ENCODE peak calls at places on chromosomes 16 and 17, in five cellular contexts. K is left cardiac atrium; J is stimulated activated CD4-positive, alpha-beta T cell treated with anti-CD3 and anti-CD28 coated beads, Interleukin-4, amount 100 ng/mL, for 24 hours; Y is A172; O is T-helper 2 cell. M is an unnamed sample.

GRCh38 chr16:56190903-56191806 is at the start of gene GNAO1:
- DNase-seq in K (peak), J (peak), Y (peak), O (peak), M (peak)

GRCh38 chr16:53872248-53873221 is 168.6 kb downstream of the FTO start:
- DNase-seq in K (no peak), J (no peak), Y (no peak), O (no peak), M (no peak)

GRCh38 chr17:28057731-28058246 is 15.3 kb downstream of the NLK start:
- DNase-seq in K (no peak), J (no peak), Y (no peak), O (no peak), M (no peak)

GRCh38 chr17:83007504-83008475 is 71.6 kb upstream of the METRNL start:
- DNase-seq in K (no peak), J (no peak), Y (no peak), O (no peak), M (no peak)

GRCh38 chr16:80466024-80466986 is 74.5 kb upstream of the DYNLRB2 start:
- DNase-seq in K (peak), J (peak), Y (peak), O (peak), M (peak)

GRCh38 chr16:66267287-66268137 is 99.0 kb upstream of the CDH5 start:
- DNase-seq in K (no peak), J (no peak), Y (no peak), O (no peak), M (no peak)

GRCh38 chr17:35003778-35004177 is 23.5 kb downstream of the LIG3 start:
- DNase-seq in K (no peak), J (no peak), Y (no peak), O (no peak), M (no peak)

GRCh38 chr16:2469399-2470233 is 1.5 kb upstream of the NTN3 start:
- DNase-seq in K (no peak), J (no peak), Y (no peak), O (no peak), M (no peak)

GRCh38 chr16:1193143-1193824 is 31.8 kb downstream of the TPSG1 start:
- DNase-seq in K (no peak), J (no peak), Y (no peak), O (no peak), M (no peak)

GRCh38 chr17:2366747-2367494 is 29.6 kb downstream of the SGSM2 start:
- DNase-seq in K (no peak), J (no peak), Y (no peak), O (no peak), M (no peak)

GRCh38 chr16:23324727-23325126 is 22.6 kb downstream of the SCNN1B start:
- DNase-seq in K (no peak), J (no peak), Y (peak), O (no peak), M (no peak)

GRCh38 chr16:2512920-2513404 is 790 bp upstream of the ATP6V0C start:
- DNase-seq in K (peak), J (no peak), Y (no peak), O (no peak), M (no peak)

GRCh38 chr17:79746955-79747507 is 16.3 kb downstream of the ENPP7 start:
- DNase-seq in K (no peak), J (no peak), Y (no peak), O (no peak), M (no peak)

GRCh38 chr17:17696871-17697633 is 15.8 kb downstream of the RAI1 start:
- DNase-seq in K (no peak), J (no peak), Y (no peak), O (no peak), M (no peak)

GRCh38 chr16:56302506-56302905 is 111.2 kb downstream of the GNAO1 start:
- DNase-seq in K (no peak), J (no peak), Y (no peak), O (no peak), M (no peak)

M was measured in stimulated activated naive CD4-positive, alpha-beta T cell treated with Interleukin-2 at 50 U/mL for 16 hours.